ENCODE peak calls at places on chromosome 6, in six cellular contexts. One of them, this sample, is unnamed.

GRCh38 chr6:69974193-69974592 is 107.8 kb downstream of the COL19A1 start:
- DNase-seq in WTC11: no peak
- DNase-seq in psoas muscle: no peak
- DNase-seq in adrenal gland: no peak
- DNase-seq in transverse colon: no peak
- DNase-seq in right lobe of liver: no peak
- DNase-seq in this sample: no peak

GRCh38 chr6:85798934-85799490 is 156.3 kb upstream of the SYNCRIP start:
- DNase-seq in WTC11: no peak
- DNase-seq in psoas muscle: no peak
- DNase-seq in adrenal gland: no peak
- DNase-seq in transverse colon: no peak
- DNase-seq in right lobe of liver: no peak
- DNase-seq in this sample: no peak

GRCh38 chr6:84643778-84644177 is 120.6 kb downstream of the TBX18 start:
- DNase-seq in WTC11: no peak
- DNase-seq in psoas muscle: no peak
- DNase-seq in adrenal gland: no peak
- DNase-seq in transverse colon: no peak
- DNase-seq in right lobe of liver: no peak
- DNase-seq in this sample: no peak

GRCh38 chr6:158797331-158798202 is 21.6 kb downstream of the EZR start:
- DNase-seq in WTC11: no peak
- DNase-seq in psoas muscle: no peak
- DNase-seq in adrenal gland: peak
- DNase-seq in transverse colon: no peak
- DNase-seq in right lobe of liver: no peak
- DNase-seq in this sample: no peak

GRCh38 chr6:444653-445275 is 53.2 kb downstream of the IRF4 start:
- DNase-seq in WTC11: no peak
- DNase-seq in psoas muscle: no peak
- DNase-seq in adrenal gland: no peak
- DNase-seq in transverse colon: no peak
- DNase-seq in right lobe of liver: no peak
- DNase-seq in this sample: peak

GRCh38 chr6:111912904-111913303 is 39.7 kb upstream of the FYN start:
- DNase-seq in WTC11: no peak
- DNase-seq in psoas muscle: no peak
- DNase-seq in adrenal gland: no peak
- DNase-seq in transverse colon: no peak
- DNase-seq in right lobe of liver: no peak
- DNase-seq in this sample: peak

GRCh38 chr6:130676077-130676772 is 151.0 kb upstream of the SMLR1 start:
- DNase-seq in WTC11: peak
- DNase-seq in psoas muscle: no peak
- DNase-seq in adrenal gland: no peak
- DNase-seq in transverse colon: peak
- DNase-seq in right lobe of liver: no peak
- DNase-seq in this sample: no peak

GRCh38 chr6:29510202-29510601 is 22.4 kb upstream of the MAS1L start:
- DNase-seq in WTC11: no peak
- DNase-seq in psoas muscle: no peak
- DNase-seq in adrenal gland: no peak
- DNase-seq in transverse colon: no peak
- DNase-seq in right lobe of liver: no peak
- DNase-seq in this sample: no peak

GRCh38 chr6:162683135-162683534 is 44.4 kb downstream of the PRKN start:
- DNase-seq in WTC11: no peak
- DNase-seq in psoas muscle: no peak
- DNase-seq in adrenal gland: no peak
- DNase-seq in transverse colon: no peak
- DNase-seq in right lobe of liver: no peak
- DNase-seq in this sample: no peak

GRCh38 chr6:162680367-162680766 is 47.2 kb downstream of the PRKN start:
- DNase-seq in WTC11: no peak
- DNase-seq in psoas muscle: no peak
- DNase-seq in adrenal gland: no peak
- DNase-seq in transverse colon: no peak
- DNase-seq in right lobe of liver: no peak
- DNase-seq in this sample: no peak

GRCh38 chr6:162684033-162684432 is 43.5 kb downstream of the PRKN start:
- DNase-seq in WTC11: no peak
- DNase-seq in psoas muscle: no peak
- DNase-seq in adrenal gland: no peak
- DNase-seq in transverse colon: no peak
- DNase-seq in right lobe of liver: no peak
- DNase-seq in this sample: no peak

GRCh38 chr6:162681447-162681846 is 46.1 kb downstream of the PRKN start:
- DNase-seq in WTC11: no peak
- DNase-seq in psoas muscle: no peak
- DNase-seq in adrenal gland: no peak
- DNase-seq in transverse colon: no peak
- DNase-seq in right lobe of liver: peak
- DNase-seq in this sample: no peak

DNA sequence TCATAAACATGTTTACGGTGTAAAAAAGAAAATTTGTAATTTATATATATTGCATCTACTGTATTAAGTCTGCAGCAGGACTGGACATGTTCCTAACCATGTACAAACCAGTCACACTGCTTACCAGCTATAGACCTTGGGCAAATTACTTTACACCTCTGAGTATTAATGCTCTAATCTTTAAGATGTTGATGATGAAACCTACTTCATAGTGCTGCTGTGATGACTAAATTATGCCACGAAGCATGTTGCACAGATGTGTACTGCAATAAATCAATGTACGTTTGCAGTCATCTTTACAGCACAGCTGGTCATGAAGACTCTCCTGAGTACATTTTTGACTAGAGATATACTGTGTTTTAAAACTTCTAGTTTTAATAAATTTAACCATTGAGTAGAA is 42.6 kb downstream of the PRKN start:
- DNase-seq in WTC11: no peak
- DNase-seq in psoas muscle: no peak
- DNase-seq in adrenal gland: no peak
- DNase-seq in transverse colon: no peak
- DNase-seq in right lobe of liver: no peak
- DNase-seq in this sample: no peak
- TF ChIP-seq CTCF in WTC11: no peak
- TF ChIP-seq CTCF in psoas muscle: no peak
- TF ChIP-seq CTCF in adrenal gland: no peak
- TF ChIP-seq CTCF in transverse colon: no peak
- TF ChIP-seq CTCF in right lobe of liver: no peak
- TF ChIP-seq CTCF in this sample: no peak

GRCh38 chr6:77450924-77451323 is 12.4 kb downstream of the HTR1B start:
- DNase-seq in WTC11: no peak
- DNase-seq in psoas muscle: no peak
- DNase-seq in adrenal gland: no peak
- DNase-seq in transverse colon: no peak
- DNase-seq in right lobe of liver: no peak
- DNase-seq in this sample: no peak
- TF ChIP-seq CTCF in WTC11: no peak
- TF ChIP-seq CTCF in psoas muscle: peak
- TF ChIP-seq CTCF in adrenal gland: no peak
- TF ChIP-seq CTCF in transverse colon: no peak
- TF ChIP-seq CTCF in right lobe of liver: no peak
- TF ChIP-seq CTCF in this sample: no peak

GRCh38 chr6:166112580-166112979 is 55.1 kb downstream of the TBXT start:
- DNase-seq in WTC11: no peak
- DNase-seq in psoas muscle: no peak
- DNase-seq in adrenal gland: no peak
- DNase-seq in transverse colon: no peak
- DNase-seq in right lobe of liver: no peak
- DNase-seq in this sample: no peak
- TF ChIP-seq CTCF in WTC11: no peak
- TF ChIP-seq CTCF in psoas muscle: no peak
- TF ChIP-seq CTCF in adrenal gland: no peak
- TF ChIP-seq CTCF in transverse colon: no peak
- TF ChIP-seq CTCF in right lobe of liver: no peak
- TF ChIP-seq CTCF in this sample: no peak

GRCh38 chr6:144283781-144284473 is 1.2 kb upstream of the UTRN start:
- DNase-seq in WTC11: no peak
- DNase-seq in psoas muscle: no peak
- DNase-seq in adrenal gland: no peak
- DNase-seq in transverse colon: no peak
- DNase-seq in right lobe of liver: no peak
- DNase-seq in this sample: no peak
- TF ChIP-seq CTCF in WTC11: no peak
- TF ChIP-seq CTCF in psoas muscle: no peak
- TF ChIP-seq CTCF in adrenal gland: no peak
- TF ChIP-seq CTCF in transverse colon: no peak
- TF ChIP-seq CTCF in right lobe of liver: peak
- TF ChIP-seq CTCF in this sample: peak

GRCh38 chr6:161228911-161229591 is 44.8 kb downstream of the AGPAT4 start:
- DNase-seq in WTC11: no peak
- DNase-seq in psoas muscle: no peak
- DNase-seq in adrenal gland: no peak
- DNase-seq in transverse colon: no peak
- DNase-seq in right lobe of liver: no peak
- DNase-seq in this sample: no peak
- TF ChIP-seq CTCF in WTC11: no peak
- TF ChIP-seq CTCF in psoas muscle: no peak
- TF ChIP-seq CTCF in adrenal gland: no peak
- TF ChIP-seq CTCF in transverse colon: no peak
- TF ChIP-seq CTCF in right lobe of liver: no peak
- TF ChIP-seq CTCF in this sample: no peak

GRCh38 chr6:33814663-33814985 is 10.8 kb upstream of the MLN start:
- DNase-seq in WTC11: no peak
- DNase-seq in psoas muscle: no peak
- DNase-seq in adrenal gland: no peak
- DNase-seq in transverse colon: no peak
- DNase-seq in right lobe of liver: no peak
- DNase-seq in this sample: no peak

GRCh38 chr6:33812669-33813068 is 8.9 kb upstream of the MLN start:
- DNase-seq in WTC11: peak
- DNase-seq in psoas muscle: no peak
- DNase-seq in adrenal gland: peak
- DNase-seq in transverse colon: no peak
- DNase-seq in right lobe of liver: no peak
- DNase-seq in this sample: peak

GRCh38 chr6:33815854-33816253 is 12.1 kb upstream of the MLN start:
- DNase-seq in WTC11: peak
- DNase-seq in psoas muscle: no peak
- DNase-seq in adrenal gland: no peak
- DNase-seq in transverse colon: no peak
- DNase-seq in right lobe of liver: no peak
- DNase-seq in this sample: peak

GRCh38 chr6:33813960-33814662 is 10.3 kb upstream of the MLN start:
- DNase-seq in WTC11: no peak
- DNase-seq in psoas muscle: no peak
- DNase-seq in adrenal gland: no peak
- DNase-seq in transverse colon: no peak
- DNase-seq in right lobe of liver: no peak
- DNase-seq in this sample: no peak

GRCh38 chr6:33813246-33813904 is 9.6 kb upstream of the MLN start:
- DNase-seq in WTC11: no peak
- DNase-seq in psoas muscle: no peak
- DNase-seq in adrenal gland: no peak
- DNase-seq in transverse colon: no peak
- DNase-seq in right lobe of liver: no peak
- DNase-seq in this sample: no peak
- TF ChIP-seq CTCF in WTC11: no peak
- TF ChIP-seq CTCF in psoas muscle: no peak
- TF ChIP-seq CTCF in adrenal gland: no peak
- TF ChIP-seq CTCF in transverse colon: no peak
- TF ChIP-seq CTCF in right lobe of liver: no peak
- TF ChIP-seq CTCF in this sample: no peak

GRCh38 chr6:137156650-137157049 is 16.8 kb downstream of the IL22RA2 start:
- DNase-seq in WTC11: no peak
- DNase-seq in psoas muscle: no peak
- DNase-seq in adrenal gland: no peak
- DNase-seq in transverse colon: no peak
- DNase-seq in right lobe of liver: no peak
- DNase-seq in this sample: no peak
- TF ChIP-seq CTCF in WTC11: no peak
- TF ChIP-seq CTCF in psoas muscle: no peak
- TF ChIP-seq CTCF in adrenal gland: no peak
- TF ChIP-seq CTCF in transverse colon: no peak
- TF ChIP-seq CTCF in right lobe of liver: no peak
- TF ChIP-seq CTCF in this sample: no peak

DNA sequence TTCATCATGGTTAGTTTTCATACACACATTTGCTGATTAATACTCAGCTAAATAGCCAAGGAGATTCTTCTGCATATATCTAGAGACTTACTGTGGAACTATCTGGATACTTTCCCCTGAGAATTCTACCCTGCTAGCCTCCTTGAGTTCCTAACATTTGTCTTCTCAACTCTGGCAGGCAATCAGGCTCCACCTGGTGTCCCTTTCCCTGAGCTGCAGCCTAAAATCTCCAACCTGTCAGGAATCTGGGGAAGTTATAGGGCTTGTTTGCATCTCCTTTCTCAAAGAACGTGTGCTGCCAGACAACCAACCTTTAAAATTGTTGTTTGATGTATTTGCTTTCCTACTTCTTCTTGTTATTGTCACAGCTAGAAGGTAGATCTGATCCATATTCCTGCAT is 73.4 kb downstream of the FUT9 start:
- DNase-seq in WTC11: peak
- DNase-seq in psoas muscle: no peak
- DNase-seq in adrenal gland: no peak
- DNase-seq in transverse colon: no peak
- DNase-seq in right lobe of liver: no peak
- DNase-seq in this sample: no peak
- TF ChIP-seq CTCF in WTC11: peak
- TF ChIP-seq CTCF in psoas muscle: no peak
- TF ChIP-seq CTCF in adrenal gland: no peak
- TF ChIP-seq CTCF in transverse colon: no peak
- TF ChIP-seq CTCF in right lobe of liver: no peak
- TF ChIP-seq CTCF in this sample: no peak

DNA sequence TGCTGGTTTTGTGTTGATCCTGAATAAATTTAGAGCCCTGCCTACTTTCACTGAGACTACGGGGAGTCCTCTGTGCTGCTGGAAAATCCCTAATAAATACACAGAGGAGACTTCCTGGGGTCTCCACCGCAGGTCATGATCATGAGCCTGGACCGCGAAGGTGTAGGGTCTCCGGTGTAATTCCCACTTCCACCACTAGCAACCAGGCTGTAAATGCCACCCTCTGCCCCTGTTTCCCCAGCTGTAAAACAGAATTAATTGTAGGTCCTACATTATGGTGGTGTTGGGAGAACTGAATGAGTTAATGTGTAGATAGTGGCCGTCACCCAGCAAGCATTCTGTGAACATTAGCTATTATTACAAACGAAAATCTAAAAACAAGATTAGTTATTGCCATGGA is 191.6 kb upstream of the THBS2 start:
- DNase-seq in WTC11: no peak
- DNase-seq in psoas muscle: no peak
- DNase-seq in adrenal gland: no peak
- DNase-seq in transverse colon: no peak
- DNase-seq in right lobe of liver: no peak
- DNase-seq in this sample: no peak
- TF ChIP-seq CTCF in WTC11: no peak
- TF ChIP-seq CTCF in psoas muscle: no peak
- TF ChIP-seq CTCF in adrenal gland: no peak
- TF ChIP-seq CTCF in transverse colon: no peak
- TF ChIP-seq CTCF in right lobe of liver: no peak
- TF ChIP-seq CTCF in this sample: no peak